ENCODE peak calls at places on chromosome 10, in eight cellular contexts. One of them, this sample, is unnamed.

GRCh38 chr10:91389636-91390512 is 20.3 kb upstream of the HECTD2 start:
- DNase-seq in transverse colon: no peak
- DNase-seq in GM12878: no peak
- DNase-seq in breast epithelium: no peak
- DNase-seq in stomach: no peak
- DNase-seq in Peyer's patch: no peak
- DNase-seq in suprapubic skin: no peak
- DNase-seq in A549: peak
- DNase-seq in this sample: peak

GRCh38 chr10:49089789-49090595 is 25.3 kb downstream of the VSTM4 start:
- DNase-seq in transverse colon: no peak
- DNase-seq in GM12878: no peak
- DNase-seq in breast epithelium: no peak
- DNase-seq in stomach: no peak
- DNase-seq in Peyer's patch: no peak
- DNase-seq in suprapubic skin: no peak
- DNase-seq in A549: no peak
- DNase-seq in this sample: no peak

GRCh38 chr10:35412900-35413491 is 76.7 kb downstream of the CCNY start:
- DNase-seq in transverse colon: no peak
- DNase-seq in GM12878: no peak
- DNase-seq in breast epithelium: no peak
- DNase-seq in stomach: no peak
- DNase-seq in Peyer's patch: no peak
- DNase-seq in suprapubic skin: no peak
- DNase-seq in A549: no peak
- DNase-seq in this sample: no peak

GRCh38 chr10:108496131-108496530 is 1331.6 kb upstream of the SORCS1 start:
- DNase-seq in transverse colon: no peak
- DNase-seq in GM12878: no peak
- DNase-seq in breast epithelium: no peak
- DNase-seq in stomach: no peak
- DNase-seq in Peyer's patch: no peak
- DNase-seq in suprapubic skin: no peak
- DNase-seq in A549: no peak
- DNase-seq in this sample: no peak

GRCh38 chr10:124723826-124724225 is 20.4 kb downstream of the FAM53B start:
- DNase-seq in transverse colon: no peak
- DNase-seq in GM12878: no peak
- DNase-seq in breast epithelium: no peak
- DNase-seq in stomach: no peak
- DNase-seq in Peyer's patch: no peak
- DNase-seq in suprapubic skin: no peak
- DNase-seq in A549: no peak
- DNase-seq in this sample: no peak

GRCh38 chr10:2839081-2839725 is 228.1 kb upstream of the PFKP start:
- DNase-seq in transverse colon: peak
- DNase-seq in GM12878: no peak
- DNase-seq in breast epithelium: no peak
- DNase-seq in stomach: no peak
- DNase-seq in Peyer's patch: peak
- DNase-seq in suprapubic skin: no peak
- DNase-seq in A549: peak
- DNase-seq in this sample: peak

GRCh38 chr10:79472449-79472848 is 27.0 kb upstream of the ZCCHC24 start:
- DNase-seq in transverse colon: no peak
- DNase-seq in GM12878: no peak
- DNase-seq in breast epithelium: no peak
- DNase-seq in stomach: no peak
- DNase-seq in Peyer's patch: no peak
- DNase-seq in suprapubic skin: no peak
- DNase-seq in A549: no peak
- DNase-seq in this sample: no peak

GRCh38 chr10:85204814-85205213 is 876.4 kb downstream of the CCSER2 start:
- DNase-seq in transverse colon: no peak
- DNase-seq in GM12878: no peak
- DNase-seq in breast epithelium: no peak
- DNase-seq in stomach: no peak
- DNase-seq in Peyer's patch: no peak
- DNase-seq in suprapubic skin: no peak
- DNase-seq in A549: no peak
- DNase-seq in this sample: no peak

GRCh38 chr10:94402204-94403033 is at the start of gene TBC1D12:
- DNase-seq in transverse colon: peak
- DNase-seq in GM12878: peak
- DNase-seq in breast epithelium: peak
- DNase-seq in stomach: peak
- DNase-seq in Peyer's patch: peak
- DNase-seq in suprapubic skin: peak
- DNase-seq in A549: peak
- DNase-seq in this sample: no peak

GRCh38 chr10:94005050-94005449 is 11.3 kb downstream of the PLCE1 start:
- DNase-seq in transverse colon: peak
- DNase-seq in GM12878: no peak
- DNase-seq in breast epithelium: peak
- DNase-seq in stomach: no peak
- DNase-seq in Peyer's patch: peak
- DNase-seq in suprapubic skin: no peak
- DNase-seq in A549: no peak
- DNase-seq in this sample: no peak

DNA sequence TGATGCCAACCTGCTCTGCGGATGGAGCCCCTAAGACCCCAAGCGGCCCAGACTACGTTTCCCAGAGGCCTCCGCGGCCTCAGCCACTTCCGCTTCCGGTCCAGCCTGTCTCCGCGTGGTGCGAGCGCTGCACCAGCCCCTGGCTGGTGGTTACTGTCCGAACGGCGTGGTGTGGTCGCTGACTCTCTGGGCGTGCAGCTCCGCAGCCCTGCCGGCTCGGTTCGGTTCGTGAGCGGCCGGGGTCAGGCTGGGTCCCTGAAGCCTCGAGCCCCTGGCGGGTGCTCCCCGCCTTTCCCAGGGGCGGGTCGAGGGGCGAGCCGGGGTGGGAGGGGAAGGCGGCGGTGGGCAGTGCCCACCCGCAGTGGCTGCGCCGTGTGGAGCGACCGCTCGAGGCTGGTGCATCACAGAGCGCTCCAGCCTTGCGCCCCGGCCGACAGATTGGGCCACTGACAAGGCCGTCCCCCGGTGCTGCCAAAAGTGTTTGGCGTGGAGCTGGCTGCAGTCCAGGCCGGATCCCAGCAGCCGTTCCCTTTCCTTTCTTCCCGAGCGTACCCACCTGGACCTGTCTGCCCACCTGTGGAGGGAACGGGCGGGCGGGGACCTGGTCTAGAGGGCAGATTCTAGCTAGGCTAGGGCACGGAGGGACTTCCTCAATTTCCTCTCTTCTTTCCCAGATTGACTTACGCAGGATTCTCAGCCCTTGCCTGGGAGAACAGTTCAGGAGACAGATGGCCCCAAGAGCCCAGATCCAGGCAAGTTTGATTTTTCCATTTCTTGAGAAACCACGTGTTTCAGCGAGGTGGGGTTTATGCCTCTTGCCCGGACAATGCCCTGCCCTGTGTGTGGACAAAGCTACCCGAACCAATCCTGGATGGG is at the start of gene ZNF485:
- DNase-seq in transverse colon: peak
- DNase-seq in GM12878: no peak
- DNase-seq in breast epithelium: no peak
- DNase-seq in stomach: peak
- DNase-seq in Peyer's patch: peak
- DNase-seq in suprapubic skin: peak
- DNase-seq in A549: peak
- DNase-seq in this sample: peak
- TF ChIP-seq POLR2A in transverse colon: peak
- TF ChIP-seq POLR2A in GM12878: peak
- TF ChIP-seq POLR2A in breast epithelium: no peak
- TF ChIP-seq POLR2A in stomach: no peak
- TF ChIP-seq POLR2A in Peyer's patch: peak
- TF ChIP-seq POLR2A in suprapubic skin: no peak
- TF ChIP-seq POLR2A in A549: peak
- TF ChIP-seq POLR2A in this sample: no peak

DNA sequence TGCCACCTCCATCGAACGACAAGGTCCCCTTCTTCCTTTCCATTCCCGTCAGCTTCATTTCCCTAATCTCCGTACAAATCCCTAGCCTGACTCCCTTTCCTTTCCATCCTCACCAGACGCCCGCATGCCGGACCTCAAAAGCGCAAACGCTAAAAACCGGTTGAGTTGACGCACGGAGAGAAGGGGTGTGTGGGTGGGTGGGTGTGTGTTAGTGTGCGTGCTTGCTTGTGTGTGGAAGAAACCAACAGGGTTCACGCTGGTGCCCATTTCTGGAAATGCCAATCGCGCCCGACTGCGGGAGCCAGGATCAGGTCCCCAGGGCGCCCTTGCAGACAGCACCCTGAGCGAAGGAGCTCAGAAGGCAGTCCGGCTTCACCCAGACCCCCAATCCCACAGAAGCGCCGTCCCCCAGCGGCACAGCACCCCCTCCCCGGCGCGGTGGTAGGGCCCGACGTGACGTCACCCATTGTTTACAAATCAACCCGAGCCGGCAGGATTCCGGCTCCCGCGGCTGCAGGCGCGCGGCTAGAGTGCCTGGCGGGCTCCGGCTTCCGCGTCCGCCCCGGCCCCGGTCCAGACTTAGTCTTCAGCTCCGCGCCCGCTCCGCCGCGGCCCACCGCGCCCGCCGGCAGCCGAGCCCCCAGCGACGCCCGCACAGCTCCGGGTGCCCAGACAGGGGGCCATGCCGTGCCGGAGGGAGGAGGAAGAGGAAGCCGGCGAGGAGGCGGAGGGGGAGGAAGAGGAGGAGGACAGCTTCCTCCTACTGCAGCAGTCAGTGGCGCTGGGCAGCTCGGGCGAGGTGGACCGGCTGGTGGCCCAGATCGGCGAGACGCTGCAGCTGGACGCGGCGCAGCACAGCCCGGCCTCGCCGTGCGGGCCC is at the start of gene FRAT1:
- DNase-seq in transverse colon: peak
- DNase-seq in GM12878: peak
- DNase-seq in breast epithelium: peak
- DNase-seq in stomach: peak
- DNase-seq in Peyer's patch: peak
- DNase-seq in suprapubic skin: peak
- DNase-seq in A549: peak
- DNase-seq in this sample: peak
- TF ChIP-seq POLR2A in transverse colon: peak
- TF ChIP-seq POLR2A in GM12878: peak
- TF ChIP-seq POLR2A in breast epithelium: peak
- TF ChIP-seq POLR2A in stomach: no peak
- TF ChIP-seq POLR2A in Peyer's patch: peak
- TF ChIP-seq POLR2A in suprapubic skin: peak
- TF ChIP-seq POLR2A in A549: peak
- TF ChIP-seq POLR2A in this sample: peak

GRCh38 chr10:100370561-100370975 is 23.5 kb downstream of the SCD start:
- DNase-seq in transverse colon: peak
- DNase-seq in GM12878: no peak
- DNase-seq in breast epithelium: no peak
- DNase-seq in stomach: no peak
- DNase-seq in Peyer's patch: no peak
- DNase-seq in suprapubic skin: no peak
- DNase-seq in A549: no peak
- DNase-seq in this sample: peak

GRCh38 chr10:100370976-100371706 is 24.1 kb downstream of the SCD start:
- DNase-seq in transverse colon: peak
- DNase-seq in GM12878: peak
- DNase-seq in breast epithelium: peak
- DNase-seq in stomach: peak
- DNase-seq in Peyer's patch: peak
- DNase-seq in suprapubic skin: peak
- DNase-seq in A549: peak
- DNase-seq in this sample: peak

GRCh38 chr10:100374137-100374655 is 27.2 kb downstream of the SCD start:
- DNase-seq in transverse colon: no peak
- DNase-seq in GM12878: no peak
- DNase-seq in breast epithelium: no peak
- DNase-seq in stomach: no peak
- DNase-seq in Peyer's patch: no peak
- DNase-seq in suprapubic skin: no peak
- DNase-seq in A549: peak
- DNase-seq in this sample: no peak

GRCh38 chr10:100372415-100373297 is 25.6 kb downstream of the SCD start:
- DNase-seq in transverse colon: no peak
- DNase-seq in GM12878: no peak
- DNase-seq in breast epithelium: no peak
- DNase-seq in stomach: no peak
- DNase-seq in Peyer's patch: no peak
- DNase-seq in suprapubic skin: no peak
- DNase-seq in A549: no peak
- DNase-seq in this sample: no peak

DNA sequence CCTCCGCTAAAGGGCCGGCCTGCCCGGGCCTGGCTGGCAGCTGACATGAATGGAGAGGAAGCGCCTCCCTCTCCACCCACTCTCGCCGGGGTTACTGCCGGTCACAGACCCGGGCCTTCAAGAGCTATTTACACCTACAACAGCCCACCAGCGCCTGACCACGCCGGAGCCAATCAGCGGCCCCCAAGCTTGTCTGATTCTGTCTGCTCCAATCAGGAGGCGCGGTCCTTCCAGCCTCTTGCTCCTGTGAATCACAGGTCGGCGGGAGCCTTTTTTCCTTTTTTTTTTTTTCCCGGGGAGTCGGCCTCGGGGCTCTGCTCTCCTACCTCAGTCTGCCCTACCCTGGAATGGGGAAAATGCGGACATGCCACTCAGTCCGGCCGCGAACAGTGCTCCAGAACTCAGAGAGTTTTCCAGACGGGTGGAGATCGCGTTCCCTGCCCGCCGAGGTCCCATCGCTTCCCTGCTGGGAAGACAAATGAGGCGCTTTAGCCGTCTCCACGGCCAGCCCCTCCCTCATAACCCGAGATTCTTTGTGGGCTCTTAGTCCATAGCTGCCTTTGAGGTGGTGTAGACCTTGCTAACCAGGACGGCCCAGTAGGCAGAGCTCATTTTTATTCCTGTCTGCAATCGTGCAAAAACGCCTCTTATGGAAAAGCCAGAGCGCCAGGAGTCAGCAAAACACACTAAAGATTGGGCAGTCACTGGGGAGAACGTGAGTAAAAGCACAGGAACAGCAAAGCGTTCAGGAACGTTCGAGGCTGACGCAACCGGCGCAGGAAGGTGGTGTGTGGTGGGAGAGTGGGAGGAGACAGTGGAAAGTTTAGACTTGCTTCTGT is 26.5 kb downstream of the SCD start:
- DNase-seq in transverse colon: peak
- DNase-seq in GM12878: peak
- DNase-seq in breast epithelium: peak
- DNase-seq in stomach: peak
- DNase-seq in Peyer's patch: peak
- DNase-seq in suprapubic skin: peak
- DNase-seq in A549: peak
- DNase-seq in this sample: peak
- TF ChIP-seq POLR2A in transverse colon: peak
- TF ChIP-seq POLR2A in GM12878: peak
- TF ChIP-seq POLR2A in breast epithelium: peak
- TF ChIP-seq POLR2A in stomach: no peak
- TF ChIP-seq POLR2A in Peyer's patch: peak
- TF ChIP-seq POLR2A in suprapubic skin: peak
- TF ChIP-seq POLR2A in A549: peak
- TF ChIP-seq POLR2A in this sample: peak

DNA sequence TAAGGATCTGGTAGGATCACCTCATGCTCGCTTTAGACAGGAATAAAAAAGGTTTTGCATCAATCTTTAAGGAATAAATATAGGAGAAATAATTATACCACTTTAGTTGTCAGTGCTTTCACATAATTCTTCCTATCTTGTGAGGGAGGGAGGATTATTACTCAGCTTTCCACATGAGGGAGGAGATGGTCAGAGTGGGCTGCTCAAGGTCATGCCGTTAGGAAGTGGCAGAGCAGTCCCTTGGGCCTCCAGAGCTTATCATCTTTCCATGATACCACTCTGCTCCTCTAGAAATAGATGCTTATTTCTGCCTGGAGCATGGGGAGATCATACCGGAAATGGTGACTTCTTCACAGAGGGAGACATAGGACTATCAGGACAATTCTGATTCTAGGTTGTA is 356.9 kb downstream of the GPR158 start:
- DNase-seq in transverse colon: no peak
- DNase-seq in GM12878: no peak
- DNase-seq in breast epithelium: no peak
- DNase-seq in stomach: no peak
- DNase-seq in Peyer's patch: no peak
- DNase-seq in suprapubic skin: no peak
- DNase-seq in A549: no peak
- DNase-seq in this sample: peak
- TF ChIP-seq POLR2A in transverse colon: no peak
- TF ChIP-seq POLR2A in GM12878: no peak
- TF ChIP-seq POLR2A in breast epithelium: no peak
- TF ChIP-seq POLR2A in stomach: no peak
- TF ChIP-seq POLR2A in Peyer's patch: no peak
- TF ChIP-seq POLR2A in suprapubic skin: no peak
- TF ChIP-seq POLR2A in A549: no peak
- TF ChIP-seq POLR2A in this sample: no peak